ENCODE peak calls at places on chromosomes 16 and 17, in four cellular contexts. One of them, this sample, is unnamed.

GRCh38 chr17:81991684-81992513 is 14.5 kb downstream of the ASPSCR1 start:
- DNase-seq in fibroblast of pulmonary artery: peak
- DNase-seq in bronchial epithelial cell: peak
- DNase-seq in fibroblast of mammary gland: peak
- DNase-seq in this sample: peak

GRCh38 chr16:74437-75318 is 2.2 kb upstream of the RHBDF1 start:
- DNase-seq in fibroblast of mammary gland: no peak
- DNase-seq in bronchial epithelial cell: no peak
- DNase-seq in fibroblast of pulmonary artery: no peak
- DNase-seq in this sample: no peak

GRCh38 chr17:21687136-21687953 is 5.0 kb upstream of the KCNJ18 start:
- DNase-seq in fibroblast of pulmonary artery: no peak
- DNase-seq in bronchial epithelial cell: no peak
- DNase-seq in fibroblast of mammary gland: no peak
- DNase-seq in this sample: no peak

GRCh38 chr16:30179931-30180330 is 3.5 kb upstream of the CORO1A start:
- DNase-seq in fibroblast of pulmonary artery: no peak
- DNase-seq in fibroblast of mammary gland: no peak
- DNase-seq in bronchial epithelial cell: no peak
- DNase-seq in this sample: no peak

GRCh38 chr17:4747847-4748246 is 8.1 kb upstream of the CXCL16 start:
- DNase-seq in fibroblast of mammary gland: no peak
- DNase-seq in bronchial epithelial cell: no peak
- DNase-seq in fibroblast of pulmonary artery: peak
- DNase-seq in this sample: no peak

GRCh38 chr16:22623351-22623781 is 112.7 kb downstream of the NPIPB5 start:
- DNase-seq in fibroblast of pulmonary artery: peak
- DNase-seq in bronchial epithelial cell: peak
- DNase-seq in fibroblast of mammary gland: peak
- DNase-seq in this sample: peak

GRCh38 chr16:67396159-67396774 is 3.0 kb upstream of the TPPP3 start:
- DNase-seq in fibroblast of mammary gland: peak
- DNase-seq in fibroblast of pulmonary artery: peak
- DNase-seq in bronchial epithelial cell: peak
- DNase-seq in this sample: peak

GRCh38 chr16:82874251-82874650 is 247.5 kb downstream of the CDH13 start:
- DNase-seq in fibroblast of mammary gland: no peak
- DNase-seq in fibroblast of pulmonary artery: peak
- DNase-seq in bronchial epithelial cell: no peak
- DNase-seq in this sample: peak

GRCh38 chr17:64499805-64500486 is 3.1 kb upstream of the POLG2 start:
- DNase-seq in bronchial epithelial cell: peak
- DNase-seq in fibroblast of pulmonary artery: no peak
- DNase-seq in fibroblast of mammary gland: peak
- DNase-seq in this sample: peak

GRCh38 chr16:30473231-30474061 is 904 bp downstream of the ITGAL start:
- DNase-seq in fibroblast of mammary gland: no peak
- DNase-seq in bronchial epithelial cell: no peak
- DNase-seq in fibroblast of pulmonary artery: no peak
- DNase-seq in this sample: no peak

GRCh38 chr17:68771867-68772515 is 170.8 kb upstream of the FAM20A start:
- DNase-seq in bronchial epithelial cell: peak
- DNase-seq in fibroblast of pulmonary artery: peak
- DNase-seq in fibroblast of mammary gland: peak
- DNase-seq in this sample: peak

GRCh38 chr17:4833941-4834501 is 881 bp downstream of the MINK1 start:
- DNase-seq in fibroblast of mammary gland: peak
- DNase-seq in bronchial epithelial cell: no peak
- DNase-seq in fibroblast of pulmonary artery: peak
- DNase-seq in this sample: peak

GRCh38 chr17:67673006-67673405 is 44.7 kb upstream of the NOL11 start:
- DNase-seq in fibroblast of mammary gland: no peak
- DNase-seq in bronchial epithelial cell: no peak
- DNase-seq in fibroblast of pulmonary artery: no peak
- DNase-seq in this sample: no peak

GRCh38 chr16:69089091-69089912 is 16.2 kb upstream of the HAS3 start:
- DNase-seq in bronchial epithelial cell: peak
- DNase-seq in fibroblast of pulmonary artery: no peak
- DNase-seq in fibroblast of mammary gland: no peak
- DNase-seq in this sample: peak

GRCh38 chr17:60040843-60041242 is 37.9 kb downstream of the HEATR6 start:
- DNase-seq in fibroblast of pulmonary artery: no peak
- DNase-seq in fibroblast of mammary gland: no peak
- DNase-seq in bronchial epithelial cell: no peak
- DNase-seq in this sample: no peak

GRCh38 chr17:79001190-79002020 is 8.2 kb downstream of the CANT1 start:
- DNase-seq in fibroblast of mammary gland: no peak
- DNase-seq in fibroblast of pulmonary artery: no peak
- DNase-seq in bronchial epithelial cell: no peak
- DNase-seq in this sample: no peak

GRCh38 chr17:45666046-45666600 is 118.0 kb upstream of the CRHR1 start:
- DNase-seq in bronchial epithelial cell: no peak
- DNase-seq in fibroblast of mammary gland: no peak
- DNase-seq in fibroblast of pulmonary artery: no peak
- DNase-seq in this sample: no peak
- TF ChIP-seq CTCF in bronchial epithelial cell: peak
- TF ChIP-seq CTCF in fibroblast of mammary gland: no peak
- TF ChIP-seq CTCF in fibroblast of pulmonary artery: no peak
- TF ChIP-seq CTCF in this sample: peak

GRCh38 chr17:77191266-77191665 is 50.5 kb downstream of the SEC14L1 start:
- DNase-seq in fibroblast of mammary gland: no peak
- DNase-seq in fibroblast of pulmonary artery: no peak
- DNase-seq in bronchial epithelial cell: no peak
- DNase-seq in this sample: no peak

GRCh38 chr17:77190561-77190960 is 49.8 kb downstream of the SEC14L1 start:
- DNase-seq in bronchial epithelial cell: no peak
- DNase-seq in fibroblast of pulmonary artery: no peak
- DNase-seq in fibroblast of mammary gland: no peak
- DNase-seq in this sample: no peak

GRCh38 chr17:77189148-77189547 is 48.4 kb downstream of the SEC14L1 start:
- DNase-seq in bronchial epithelial cell: no peak
- DNase-seq in fibroblast of mammary gland: no peak
- DNase-seq in fibroblast of pulmonary artery: no peak
- DNase-seq in this sample: no peak

GRCh38 chr17:77186141-77186604 is 45.4 kb downstream of the SEC14L1 start:
- DNase-seq in fibroblast of pulmonary artery: no peak
- DNase-seq in fibroblast of mammary gland: no peak
- DNase-seq in bronchial epithelial cell: no peak
- DNase-seq in this sample: no peak

DNA sequence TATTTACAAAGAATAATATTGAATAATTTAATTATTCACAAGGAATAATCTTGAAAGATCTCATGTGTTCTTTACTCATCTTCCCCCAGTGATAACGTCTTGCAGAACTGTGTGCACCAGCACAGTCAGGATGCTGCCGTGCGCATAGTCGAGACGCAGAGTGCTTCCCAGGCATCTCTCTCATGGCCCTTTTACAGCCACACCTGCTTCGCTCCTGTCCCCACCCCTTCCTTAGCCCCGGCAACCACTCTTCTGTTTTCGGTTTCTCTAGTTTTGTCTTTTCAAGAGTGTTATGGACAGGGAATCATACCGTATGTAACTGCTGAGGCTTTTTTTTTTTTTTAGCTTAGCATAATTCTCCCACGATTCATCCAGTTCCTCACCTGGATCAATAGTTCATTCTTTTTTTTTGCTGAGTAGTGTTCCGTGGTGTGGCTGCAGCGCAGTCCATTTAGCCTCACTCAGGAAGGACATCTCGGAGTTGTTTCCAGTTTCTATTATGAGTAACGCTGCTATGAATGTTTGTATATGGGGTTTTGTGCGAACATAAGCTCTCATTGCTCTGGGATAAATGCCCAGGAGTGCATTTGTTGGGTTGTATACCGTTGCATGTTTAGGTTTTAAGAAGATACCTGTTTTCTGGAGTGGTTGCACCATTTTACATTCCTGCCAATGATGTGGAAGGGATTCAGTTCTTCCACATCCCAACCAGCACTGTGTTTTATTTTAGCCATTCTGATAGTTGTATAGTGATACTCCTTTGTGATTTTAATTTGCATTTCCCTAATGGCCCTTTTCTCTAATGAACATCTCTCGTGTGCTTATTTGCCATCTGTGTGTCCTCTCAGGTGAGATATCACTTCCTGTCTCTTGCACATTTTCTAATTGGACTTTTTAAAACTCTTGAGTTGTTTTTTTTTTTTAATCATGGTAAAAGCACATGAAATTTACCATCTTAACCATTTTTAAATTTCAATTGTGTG is 47.6 kb downstream of the SEC14L1 start:
- DNase-seq in fibroblast of pulmonary artery: no peak
- DNase-seq in fibroblast of mammary gland: no peak
- DNase-seq in bronchial epithelial cell: peak
- DNase-seq in this sample: no peak
- H3K4me3 ChIP-seq in fibroblast of pulmonary artery: no peak
- H3K4me3 ChIP-seq in fibroblast of mammary gland: no peak
- H3K4me3 ChIP-seq in bronchial epithelial cell: no peak
- H3K4me3 ChIP-seq in this sample: no peak

DNA sequence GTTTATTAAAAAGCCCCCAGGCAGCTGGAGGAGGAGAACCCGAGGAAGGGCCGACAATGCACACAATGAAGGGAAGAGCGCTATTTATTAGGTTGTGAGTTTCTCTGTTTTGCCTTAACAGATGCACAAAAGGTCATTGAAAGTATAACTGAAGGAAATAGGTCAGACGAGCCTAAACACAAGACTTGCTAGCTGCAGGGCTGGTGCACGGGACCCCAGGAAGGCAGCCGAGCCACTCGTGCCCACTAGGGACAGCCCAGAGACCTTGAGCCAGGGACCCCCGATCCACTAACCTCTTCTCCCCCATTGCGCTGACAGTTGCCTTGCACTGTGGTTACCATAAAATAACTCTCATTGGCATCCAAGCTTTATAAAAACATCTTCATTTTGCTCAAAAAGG is 11.3 kb downstream of the LITAFD start:
- DNase-seq in bronchial epithelial cell: no peak
- DNase-seq in fibroblast of mammary gland: no peak
- DNase-seq in fibroblast of pulmonary artery: no peak
- DNase-seq in this sample: no peak
- TF ChIP-seq CTCF in bronchial epithelial cell: no peak
- TF ChIP-seq CTCF in fibroblast of mammary gland: no peak
- TF ChIP-seq CTCF in fibroblast of pulmonary artery: no peak
- TF ChIP-seq CTCF in this sample: no peak

GRCh38 chr17:49904904-49905303 is 57.0 kb upstream of the TAC4 start:
- DNase-seq in fibroblast of mammary gland: no peak
- DNase-seq in fibroblast of pulmonary artery: no peak
- DNase-seq in bronchial epithelial cell: no peak
- DNase-seq in this sample: no peak

GRCh38 chr17:49903523-49903922 is 55.7 kb upstream of the TAC4 start:
- DNase-seq in fibroblast of mammary gland: no peak
- DNase-seq in bronchial epithelial cell: no peak
- DNase-seq in fibroblast of pulmonary artery: no peak
- DNase-seq in this sample: no peak

GRCh38 chr17:49898547-49899490 is 51.0 kb upstream of the TAC4 start:
- DNase-seq in bronchial epithelial cell: peak
- DNase-seq in fibroblast of pulmonary artery: peak
- DNase-seq in fibroblast of mammary gland: peak
- DNase-seq in this sample: peak

GRCh38 chr17:49899588-49899987 is 51.7 kb upstream of the TAC4 start:
- DNase-seq in bronchial epithelial cell: no peak
- DNase-seq in fibroblast of mammary gland: no peak
- DNase-seq in fibroblast of pulmonary artery: no peak
- DNase-seq in this sample: no peak

GRCh38 chr17:49901460-49902331 is 53.8 kb upstream of the TAC4 start:
- DNase-seq in fibroblast of mammary gland: no peak
- DNase-seq in fibroblast of pulmonary artery: no peak
- DNase-seq in bronchial epithelial cell: peak
- DNase-seq in this sample: no peak
- H3K4me3 ChIP-seq in fibroblast of mammary gland: no peak
- H3K4me3 ChIP-seq in fibroblast of pulmonary artery: no peak
- H3K4me3 ChIP-seq in bronchial epithelial cell: no peak
- H3K4me3 ChIP-seq in this sample: no peak

GRCh38 chr17:33945641-33946546 is 309.2 kb upstream of the CCL2 start:
- DNase-seq in bronchial epithelial cell: no peak
- DNase-seq in fibroblast of mammary gland: no peak
- DNase-seq in fibroblast of pulmonary artery: no peak
- DNase-seq in this sample: no peak

GRCh38 chr17:33948299-33948698 is 306.8 kb upstream of the CCL2 start:
- DNase-seq in fibroblast of pulmonary artery: no peak
- DNase-seq in bronchial epithelial cell: no peak
- DNase-seq in fibroblast of mammary gland: no peak
- DNase-seq in this sample: no peak

GRCh38 chr17:33947762-33948161 is 307.3 kb upstream of the CCL2 start:
- DNase-seq in fibroblast of pulmonary artery: no peak
- DNase-seq in bronchial epithelial cell: no peak
- DNase-seq in fibroblast of mammary gland: no peak
- DNase-seq in this sample: no peak

GRCh38 chr17:33950061-33950460 is 305.0 kb upstream of the CCL2 start:
- DNase-seq in fibroblast of mammary gland: no peak
- DNase-seq in fibroblast of pulmonary artery: no peak
- DNase-seq in bronchial epithelial cell: no peak
- DNase-seq in this sample: no peak

DNA sequence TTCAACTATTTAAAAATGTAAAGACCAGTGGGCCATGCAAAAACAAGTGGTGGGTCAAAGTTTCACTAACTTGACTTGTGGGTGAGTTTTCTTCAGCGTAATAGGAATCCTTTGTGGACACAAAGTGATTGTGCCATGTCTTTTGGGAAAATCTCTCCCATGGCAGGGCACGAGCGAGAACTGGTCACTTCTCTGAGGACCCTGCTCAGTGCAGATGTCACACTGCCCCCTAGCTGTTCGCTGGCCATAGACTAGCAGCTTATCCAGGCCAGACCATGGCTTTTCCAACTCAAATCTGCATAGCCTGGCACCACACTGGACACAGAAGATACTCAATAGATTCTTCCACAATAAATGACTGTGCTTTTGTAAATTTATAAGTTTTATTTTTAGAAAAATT is 306.0 kb upstream of the CCL2 start:
- DNase-seq in fibroblast of pulmonary artery: no peak
- DNase-seq in fibroblast of mammary gland: no peak
- DNase-seq in bronchial epithelial cell: no peak
- DNase-seq in this sample: no peak
- TF ChIP-seq CTCF in fibroblast of pulmonary artery: peak
- TF ChIP-seq CTCF in fibroblast of mammary gland: peak
- TF ChIP-seq CTCF in bronchial epithelial cell: no peak
- TF ChIP-seq CTCF in this sample: no peak

DNA sequence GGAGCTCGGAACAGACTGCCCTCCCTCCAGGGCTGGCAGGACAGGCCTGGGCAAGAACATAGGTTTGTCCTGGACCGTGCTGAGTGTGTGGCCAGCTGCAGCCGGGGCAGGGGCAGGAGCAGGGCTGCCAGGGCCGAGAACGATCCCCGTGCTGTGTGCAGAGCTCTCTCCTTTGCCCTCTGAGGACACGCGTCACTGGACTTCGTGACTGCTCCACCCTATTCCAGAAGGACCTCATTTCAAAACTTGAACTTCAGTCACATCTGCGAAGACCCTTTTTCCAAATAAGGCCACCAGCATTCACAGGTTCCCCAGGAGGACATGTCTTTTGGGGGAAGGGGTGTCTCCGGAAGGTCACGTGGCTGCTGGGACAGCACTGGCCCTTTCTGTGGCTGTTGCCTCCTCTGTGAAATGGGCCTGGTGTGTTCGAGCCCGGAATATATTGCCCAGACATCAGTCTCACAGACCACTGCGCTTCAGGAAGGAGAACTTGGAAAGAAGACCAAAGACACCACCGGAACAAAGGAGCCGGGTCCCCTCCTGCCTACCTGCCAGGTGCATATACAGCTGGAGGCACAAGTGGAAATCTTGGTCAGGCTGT is 27.6 kb downstream of the SLC7A5 start:
- DNase-seq in fibroblast of mammary gland: no peak
- DNase-seq in bronchial epithelial cell: no peak
- DNase-seq in fibroblast of pulmonary artery: no peak
- DNase-seq in this sample: no peak
- H3K4me3 ChIP-seq in fibroblast of mammary gland: no peak
- H3K4me3 ChIP-seq in bronchial epithelial cell: no peak
- H3K4me3 ChIP-seq in fibroblast of pulmonary artery: no peak
- H3K4me3 ChIP-seq in this sample: no peak

This sample was measured in choroid plexus epithelial cell.